ENCODE peak calls at places on chromosomes 1 and 21, in five cellular contexts. Z is breast epithelium, X is substantia nigra, K is right cardiac atrium, I is NCI-H774. R is an unnamed sample.

GRCh38 chr1:9724706-9725476 is 73.4 kb downstream of the PIK3CD start:
- DNase-seq in I (no peak), X (peak; percentile 53), Z (no peak), K (peak; percentile 75), R (no peak)

GRCh38 chr1:162302660-162303344 is 73.9 kb downstream of the SPATA46 start:
- DNase-seq in Z (no peak), I (no peak), X (no peak), K (no peak), R (no peak)

GRCh38 chr1:182841368-182841988 is 2.3 kb downstream of the DHX9 start:
- DNase-seq in Z (no peak), I (no peak), X (no peak), K (no peak), R (peak; percentile 16)

GRCh38 chr1:222911866-222912265 is 97.0 kb downstream of the DISP1 start:
- DNase-seq in K (no peak), Z (no peak), X (no peak), I (no peak), R (no peak)

GRCh38 chr1:229253170-229253974 is 17.5 kb upstream of the RAB4A start:
- DNase-seq in X (no peak), I (peak; percentile 76), Z (no peak), K (no peak), R (no peak)

GRCh38 chr1:103517380-103518047 is 8.0 kb upstream of the RNPC3 start:
- DNase-seq in X (no peak), K (no peak), Z (no peak), I (no peak), R (no peak)

GRCh38 chr1:47444317-47444577 is 6.4 kb downstream of the FOXD2 start:
- DNase-seq in I (no peak), Z (no peak), X (no peak), K (no peak), R (no peak)

GRCh38 chr1:85629532-85629920 is 49.0 kb downstream of the CCN1 start:
- DNase-seq in I (no peak), Z (no peak), X (no peak), K (no peak), R (no peak)

GRCh38 chr1:67522793-67523192 is 92.6 kb upstream of the SERBP1 start:
- DNase-seq in Z (no peak), K (no peak), X (no peak), I (no peak), R (no peak)

GRCh38 chr1:156399355-156400125 is 30.5 kb downstream of the RHBG start:
- DNase-seq in K (peak; percentile 12), I (no peak), X (no peak), Z (no peak), R (no peak)

GRCh38 chr1:23403038-23403336 is 21.6 kb downstream of the TCEA3 start:
- DNase-seq in Z (no peak), X (no peak), K (no peak), I (no peak), R (no peak)

GRCh38 chr1:117676615-117677130 is 70.8 kb downstream of the TENT5C start:
- DNase-seq in K (peak; percentile 63), I (no peak), Z (no peak), X (no peak), R (no peak)

GRCh38 chr1:117795190-117795589 is 134.2 kb downstream of the GDAP2 start:
- DNase-seq in K (peak; percentile 76), I (no peak), X (no peak), Z (no peak), R (no peak)

GRCh38 chr1:36156329-36157114 is 562 bp downstream of the MAP7D1 start:
- DNase-seq in I (peak; percentile 61), X (peak; percentile 85), Z (no peak), K (peak; percentile 93), R (no peak)

GRCh38 chr1:178614286-178614685 is 101.4 kb downstream of the TEX35 start:
- DNase-seq in X (no peak), K (no peak), I (no peak), Z (no peak), R (no peak)

GRCh38 chr1:23759277-23759676 is 16.0 kb downstream of the ELOA start:
- DNase-seq in K (no peak), Z (no peak), I (no peak), X (peak; percentile 16), R (no peak)

GRCh38 chr1:204223129-204223860 is 9.5 kb upstream of the GOLT1A start:
- DNase-seq in X (peak; percentile 17), Z (no peak), I (no peak), K (no peak), R (no peak)

GRCh38 chr1:109923131-109923945 is 12.7 kb downstream of the CSF1 start:
- DNase-seq in I (no peak), X (peak; percentile 20), K (no peak), Z (no peak), R (no peak)

GRCh38 chr1:182299728-182300581 is 91.6 kb downstream of the GLUL start:
- DNase-seq in I (no peak), X (peak; percentile 50), K (peak; percentile 87), Z (no peak), R (peak; percentile 43)

GRCh38 chr1:40762144-40762923 is 21.3 kb upstream of the KCNQ4 start:
- DNase-seq in I (no peak), K (no peak), Z (no peak), X (no peak), R (no peak)

GRCh38 chr1:187685338-187685737 is 856.6 kb downstream of the PLA2G4A start:
- DNase-seq in X (no peak), I (no peak), Z (no peak), K (no peak), R (no peak)

GRCh38 chr1:204326891-204327290 is 32.8 kb downstream of the PLEKHA6 start:
- DNase-seq in K (no peak), Z (no peak), I (no peak), X (no peak), R (no peak)

GRCh38 chr1:206829282-206829681 is 36.1 kb upstream of the IL20 start:
- DNase-seq in X (no peak), K (no peak), Z (no peak), I (no peak), R (no peak)

GRCh38 chr1:16155537-16156410 is at the start of gene EPHA2:
- DNase-seq in X (peak; percentile 82), I (no peak), K (peak; percentile 98), Z (peak; percentile 85), R (no peak)

GRCh38 chr21:39843916-39844315 is 23.3 kb upstream of the PCP4 start:
- DNase-seq in X (no peak), I (no peak), K (no peak), Z (no peak), R (no peak)

GRCh38 chr21:15063081-15063820 is 1.5 kb downstream of the NRIP1 start:
- DNase-seq in I (no peak), Z (no peak), K (no peak), X (no peak), R (no peak)